ENCODE peak calls at places on chromosomes 2 and 18, in four cellular contexts. One of them, this sample, is unnamed.

GRCh38 chr2:167258712-167259111 is 370.4 kb downstream of the XIRP2 start:
- DNase-seq in naive thymus-derived CD4-positive, alpha-beta T cell: no peak
- DNase-seq in fibroblast of pulmonary artery: no peak
- DNase-seq in GM06990: no peak
- DNase-seq in this sample: no peak

GRCh38 chr2:86519349-86519748 is 43.9 kb downstream of the CHMP3 start:
- DNase-seq in naive thymus-derived CD4-positive, alpha-beta T cell: no peak
- DNase-seq in GM06990: no peak
- DNase-seq in fibroblast of pulmonary artery: no peak
- DNase-seq in this sample: no peak

GRCh38 chr2:128321421-128321775 is 2.7 kb upstream of the HS6ST1 start:
- DNase-seq in GM06990: no peak
- DNase-seq in fibroblast of pulmonary artery: no peak
- DNase-seq in naive thymus-derived CD4-positive, alpha-beta T cell: no peak
- DNase-seq in this sample: no peak

GRCh38 chr2:70785137-70785911 is 5.1 kb downstream of the FIGLA start:
- DNase-seq in naive thymus-derived CD4-positive, alpha-beta T cell: peak
- DNase-seq in fibroblast of pulmonary artery: peak
- DNase-seq in GM06990: no peak
- DNase-seq in this sample: peak

GRCh38 chr2:72892506-72893173 is 5.4 kb downstream of the SPR start:
- DNase-seq in fibroblast of pulmonary artery: peak
- DNase-seq in naive thymus-derived CD4-positive, alpha-beta T cell: no peak
- DNase-seq in GM06990: no peak
- DNase-seq in this sample: peak

GRCh38 chr2:237447496-237447895 is 33.5 kb upstream of the COL6A3 start:
- DNase-seq in GM06990: no peak
- DNase-seq in naive thymus-derived CD4-positive, alpha-beta T cell: no peak
- DNase-seq in fibroblast of pulmonary artery: no peak
- DNase-seq in this sample: no peak

GRCh38 chr2:218386505-218387368 is 4.7 kb downstream of the SLC11A1 start:
- DNase-seq in naive thymus-derived CD4-positive, alpha-beta T cell: no peak
- DNase-seq in fibroblast of pulmonary artery: no peak
- DNase-seq in GM06990: no peak
- DNase-seq in this sample: no peak

GRCh38 chr18:57836557-57836956 is 33.4 kb upstream of the ATP8B1 start:
- DNase-seq in GM06990: no peak
- DNase-seq in naive thymus-derived CD4-positive, alpha-beta T cell: no peak
- DNase-seq in fibroblast of pulmonary artery: no peak
- DNase-seq in this sample: no peak

GRCh38 chr18:68494802-68495560 is 219.9 kb downstream of the TMX3 start:
- DNase-seq in naive thymus-derived CD4-positive, alpha-beta T cell: no peak
- DNase-seq in fibroblast of pulmonary artery: peak
- DNase-seq in GM06990: no peak
- DNase-seq in this sample: no peak

GRCh38 chr2:175575346-175576258 is 394.1 kb upstream of the ATP5MC3 start:
- DNase-seq in fibroblast of pulmonary artery: no peak
- DNase-seq in naive thymus-derived CD4-positive, alpha-beta T cell: no peak
- DNase-seq in GM06990: peak
- DNase-seq in this sample: no peak

GRCh38 chr2:143284087-143284675 is 155.0 kb downstream of the ARHGAP15 start:
- DNase-seq in fibroblast of pulmonary artery: peak
- DNase-seq in naive thymus-derived CD4-positive, alpha-beta T cell: peak
- DNase-seq in GM06990: no peak
- DNase-seq in this sample: peak

GRCh38 chr2:32738939-32739338 is 111.1 kb downstream of the TTC27 start:
- DNase-seq in naive thymus-derived CD4-positive, alpha-beta T cell: no peak
- DNase-seq in GM06990: no peak
- DNase-seq in fibroblast of pulmonary artery: peak
- DNase-seq in this sample: peak

GRCh38 chr2:164061129-164061746 is 325.4 kb upstream of the FIGN start:
- DNase-seq in fibroblast of pulmonary artery: peak
- DNase-seq in GM06990: no peak
- DNase-seq in naive thymus-derived CD4-positive, alpha-beta T cell: no peak
- DNase-seq in this sample: peak

GRCh38 chr18:48597671-48598070 is 58.8 kb downstream of the CTIF start:
- DNase-seq in naive thymus-derived CD4-positive, alpha-beta T cell: no peak
- DNase-seq in GM06990: no peak
- DNase-seq in fibroblast of pulmonary artery: no peak
- DNase-seq in this sample: no peak

GRCh38 chr18:22752014-22752413 is 181.1 kb upstream of the RBBP8 start:
- DNase-seq in naive thymus-derived CD4-positive, alpha-beta T cell: no peak
- DNase-seq in GM06990: no peak
- DNase-seq in fibroblast of pulmonary artery: no peak
- DNase-seq in this sample: no peak

GRCh38 chr2:140186201-140186775 is 1406.1 kb upstream of the NXPH2 start:
- DNase-seq in naive thymus-derived CD4-positive, alpha-beta T cell: no peak
- DNase-seq in GM06990: no peak
- DNase-seq in fibroblast of pulmonary artery: peak
- DNase-seq in this sample: no peak

GRCh38 chr2:240232264-240232915 is 91.9 kb upstream of the OTOS start:
- DNase-seq in GM06990: no peak
- DNase-seq in fibroblast of pulmonary artery: no peak
- DNase-seq in naive thymus-derived CD4-positive, alpha-beta T cell: no peak
- DNase-seq in this sample: no peak

GRCh38 chr2:53768233-53768542 is 584 bp downstream of the CHAC2 start:
- DNase-seq in GM06990: no peak
- DNase-seq in fibroblast of pulmonary artery: no peak
- DNase-seq in naive thymus-derived CD4-positive, alpha-beta T cell: peak
- DNase-seq in this sample: peak

GRCh38 chr18:28512357-28512756 is 335.4 kb upstream of the CDH2 start:
- DNase-seq in naive thymus-derived CD4-positive, alpha-beta T cell: no peak
- DNase-seq in GM06990: no peak
- DNase-seq in fibroblast of pulmonary artery: no peak
- DNase-seq in this sample: no peak

GRCh38 chr18:36388310-36388709 is 90.8 kb downstream of the FHOD3 start:
- DNase-seq in GM06990: no peak
- DNase-seq in fibroblast of pulmonary artery: no peak
- DNase-seq in naive thymus-derived CD4-positive, alpha-beta T cell: no peak
- DNase-seq in this sample: no peak

GRCh38 chr2:16318474-16319195 is 347.0 kb downstream of the CYRIA start:
- DNase-seq in naive thymus-derived CD4-positive, alpha-beta T cell: no peak
- DNase-seq in GM06990: no peak
- DNase-seq in fibroblast of pulmonary artery: no peak
- DNase-seq in this sample: no peak

GRCh38 chr2:68943581-68944568 is 8.8 kb downstream of the GKN2 start:
- DNase-seq in GM06990: peak
- DNase-seq in naive thymus-derived CD4-positive, alpha-beta T cell: peak
- DNase-seq in fibroblast of pulmonary artery: peak
- DNase-seq in this sample: peak

GRCh38 chr2:219428469-219428868 is 6.2 kb upstream of the SPEG start:
- DNase-seq in GM06990: no peak
- DNase-seq in naive thymus-derived CD4-positive, alpha-beta T cell: no peak
- DNase-seq in fibroblast of pulmonary artery: no peak
- DNase-seq in this sample: no peak

GRCh38 chr18:58901143-58901542 is 36.5 kb downstream of the ZNF532 start:
- DNase-seq in naive thymus-derived CD4-positive, alpha-beta T cell: no peak
- DNase-seq in fibroblast of pulmonary artery: no peak
- DNase-seq in GM06990: no peak
- DNase-seq in this sample: no peak

GRCh38 chr18:58908006-58908405 is 43.3 kb downstream of the ZNF532 start:
- DNase-seq in fibroblast of pulmonary artery: no peak
- DNase-seq in naive thymus-derived CD4-positive, alpha-beta T cell: no peak
- DNase-seq in GM06990: no peak
- DNase-seq in this sample: no peak

GRCh38 chr18:58900015-58900649 is 35.5 kb downstream of the ZNF532 start:
- DNase-seq in naive thymus-derived CD4-positive, alpha-beta T cell: no peak
- DNase-seq in fibroblast of pulmonary artery: no peak
- DNase-seq in GM06990: no peak
- DNase-seq in this sample: no peak

GRCh38 chr18:58901783-58902182 is 37.1 kb downstream of the ZNF532 start:
- DNase-seq in naive thymus-derived CD4-positive, alpha-beta T cell: no peak
- DNase-seq in fibroblast of pulmonary artery: no peak
- DNase-seq in GM06990: no peak
- DNase-seq in this sample: no peak

GRCh38 chr18:58903533-58903932 is 38.9 kb downstream of the ZNF532 start:
- DNase-seq in GM06990: no peak
- DNase-seq in naive thymus-derived CD4-positive, alpha-beta T cell: no peak
- DNase-seq in fibroblast of pulmonary artery: no peak
- DNase-seq in this sample: no peak
- H3K4me3 ChIP-seq in GM06990: no peak
- H3K4me3 ChIP-seq in naive thymus-derived CD4-positive, alpha-beta T cell: no peak
- H3K4me3 ChIP-seq in fibroblast of pulmonary artery: no peak
- H3K4me3 ChIP-seq in this sample: no peak

DNA sequence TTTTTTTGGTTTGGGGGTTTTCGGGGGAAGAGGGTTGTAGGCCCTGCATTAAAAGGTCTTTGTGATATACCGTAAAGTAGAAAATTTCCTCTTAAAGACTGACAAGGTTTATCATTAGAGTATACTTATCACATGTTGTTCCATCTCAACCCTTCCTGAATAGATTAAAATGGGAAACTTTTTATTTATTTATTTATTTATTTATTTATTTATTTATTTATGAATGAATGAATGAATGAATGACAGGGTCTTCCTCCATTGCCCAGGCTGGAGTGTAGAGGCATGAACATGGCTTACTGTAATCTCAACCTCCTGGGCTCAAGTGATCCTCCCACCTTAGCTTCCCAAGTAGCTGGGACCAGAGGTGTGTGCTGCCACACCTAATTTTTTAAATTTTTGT is 48.5 kb upstream of the SLC3A1 start:
- DNase-seq in GM06990: no peak
- DNase-seq in fibroblast of pulmonary artery: no peak
- DNase-seq in naive thymus-derived CD4-positive, alpha-beta T cell: no peak
- DNase-seq in this sample: no peak
- H3K4me3 ChIP-seq in GM06990: no peak
- H3K4me3 ChIP-seq in fibroblast of pulmonary artery: no peak
- H3K4me3 ChIP-seq in naive thymus-derived CD4-positive, alpha-beta T cell: no peak
- H3K4me3 ChIP-seq in this sample: no peak

GRCh38 chr18:12749136-12749535 is 46.3 kb downstream of the PSMG2 start:
- DNase-seq in naive thymus-derived CD4-positive, alpha-beta T cell: no peak
- DNase-seq in GM06990: no peak
- DNase-seq in fibroblast of pulmonary artery: no peak
- DNase-seq in this sample: no peak

GRCh38 chr18:12751503-12751884 is 48.7 kb downstream of the PSMG2 start:
- DNase-seq in GM06990: no peak
- DNase-seq in naive thymus-derived CD4-positive, alpha-beta T cell: no peak
- DNase-seq in fibroblast of pulmonary artery: no peak
- DNase-seq in this sample: no peak

GRCh38 chr18:12750708-12751502 is 48.1 kb downstream of the PSMG2 start:
- DNase-seq in fibroblast of pulmonary artery: no peak
- DNase-seq in naive thymus-derived CD4-positive, alpha-beta T cell: no peak
- DNase-seq in GM06990: no peak
- DNase-seq in this sample: no peak

GRCh38 chr18:12748671-12749070 is 45.8 kb downstream of the PSMG2 start:
- DNase-seq in fibroblast of pulmonary artery: peak
- DNase-seq in naive thymus-derived CD4-positive, alpha-beta T cell: no peak
- DNase-seq in GM06990: no peak
- DNase-seq in this sample: no peak

GRCh38 chr18:12750076-12750707 is 47.4 kb downstream of the PSMG2 start:
- DNase-seq in fibroblast of pulmonary artery: peak
- DNase-seq in GM06990: peak
- DNase-seq in naive thymus-derived CD4-positive, alpha-beta T cell: peak
- DNase-seq in this sample: no peak
- H3K4me3 ChIP-seq in fibroblast of pulmonary artery: no peak
- H3K4me3 ChIP-seq in GM06990: no peak
- H3K4me3 ChIP-seq in naive thymus-derived CD4-positive, alpha-beta T cell: no peak
- H3K4me3 ChIP-seq in this sample: no peak

GRCh38 chr2:45745231-45745630 is 93.8 kb downstream of the PRKCE start:
- DNase-seq in GM06990: no peak
- DNase-seq in fibroblast of pulmonary artery: no peak
- DNase-seq in naive thymus-derived CD4-positive, alpha-beta T cell: no peak
- DNase-seq in this sample: no peak
- H3K4me3 ChIP-seq in GM06990: no peak
- H3K4me3 ChIP-seq in fibroblast of pulmonary artery: no peak
- H3K4me3 ChIP-seq in naive thymus-derived CD4-positive, alpha-beta T cell: no peak
- H3K4me3 ChIP-seq in this sample: no peak

GRCh38 chr2:20674309-20674965 is 7.5 kb downstream of the GDF7 start:
- DNase-seq in fibroblast of pulmonary artery: no peak
- DNase-seq in GM06990: no peak
- DNase-seq in naive thymus-derived CD4-positive, alpha-beta T cell: no peak
- DNase-seq in this sample: no peak

GRCh38 chr2:20677301-20678176 is 10.6 kb downstream of the GDF7 start:
- DNase-seq in naive thymus-derived CD4-positive, alpha-beta T cell: no peak
- DNase-seq in fibroblast of pulmonary artery: no peak
- DNase-seq in GM06990: no peak
- DNase-seq in this sample: peak

GRCh38 chr2:20674974-20675679 is 8.2 kb downstream of the GDF7 start:
- DNase-seq in fibroblast of pulmonary artery: peak
- DNase-seq in naive thymus-derived CD4-positive, alpha-beta T cell: no peak
- DNase-seq in GM06990: no peak
- DNase-seq in this sample: no peak

GRCh38 chr2:20676353-20677215 is 9.6 kb downstream of the GDF7 start:
- DNase-seq in fibroblast of pulmonary artery: no peak
- DNase-seq in GM06990: peak
- DNase-seq in naive thymus-derived CD4-positive, alpha-beta T cell: no peak
- DNase-seq in this sample: no peak

GRCh38 chr2:20675701-20676352 is 8.9 kb downstream of the GDF7 start:
- DNase-seq in fibroblast of pulmonary artery: no peak
- DNase-seq in GM06990: peak
- DNase-seq in naive thymus-derived CD4-positive, alpha-beta T cell: no peak
- DNase-seq in this sample: no peak
- H3K4me3 ChIP-seq in fibroblast of pulmonary artery: no peak
- H3K4me3 ChIP-seq in GM06990: no peak
- H3K4me3 ChIP-seq in naive thymus-derived CD4-positive, alpha-beta T cell: no peak
- H3K4me3 ChIP-seq in this sample: no peak

DNA sequence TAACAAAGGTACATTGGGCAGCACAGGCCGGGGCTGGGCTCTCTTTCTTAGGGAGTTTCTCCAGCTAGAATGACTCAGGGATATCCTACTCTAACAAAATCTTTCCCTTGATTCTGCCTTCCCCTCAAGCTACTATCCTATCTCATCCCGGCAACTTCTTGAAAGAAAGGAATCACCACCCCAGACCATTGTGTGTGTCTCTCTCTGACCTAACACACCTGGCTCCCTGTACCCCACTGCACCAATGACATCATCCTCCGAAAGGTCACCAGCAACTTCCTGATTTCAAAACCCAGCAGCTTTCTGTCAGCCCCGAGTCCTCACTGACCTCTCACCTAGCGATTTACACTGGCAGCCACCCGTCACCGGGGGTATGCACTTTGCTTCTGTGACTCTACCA is 72.1 kb upstream of the MAP4K4 start:
- DNase-seq in GM06990: no peak
- DNase-seq in naive thymus-derived CD4-positive, alpha-beta T cell: no peak
- DNase-seq in fibroblast of pulmonary artery: no peak
- DNase-seq in this sample: no peak
- H3K4me3 ChIP-seq in GM06990: no peak
- H3K4me3 ChIP-seq in naive thymus-derived CD4-positive, alpha-beta T cell: no peak
- H3K4me3 ChIP-seq in fibroblast of pulmonary artery: no peak
- H3K4me3 ChIP-seq in this sample: no peak

GRCh38 chr18:12306752-12307151 is 1.3 kb upstream of the TUBB6 start:
- DNase-seq in naive thymus-derived CD4-positive, alpha-beta T cell: no peak
- DNase-seq in fibroblast of pulmonary artery: no peak
- DNase-seq in GM06990: no peak
- DNase-seq in this sample: no peak

GRCh38 chr18:12305211-12305610 is 2.8 kb upstream of the TUBB6 start:
- DNase-seq in GM06990: no peak
- DNase-seq in fibroblast of pulmonary artery: no peak
- DNase-seq in naive thymus-derived CD4-positive, alpha-beta T cell: no peak
- DNase-seq in this sample: no peak

GRCh38 chr18:12304351-12305210 is 3.5 kb upstream of the TUBB6 start:
- DNase-seq in fibroblast of pulmonary artery: no peak
- DNase-seq in naive thymus-derived CD4-positive, alpha-beta T cell: no peak
- DNase-seq in GM06990: no peak
- DNase-seq in this sample: no peak

GRCh38 chr18:12307251-12307736 is 747 bp upstream of the TUBB6 start:
- DNase-seq in naive thymus-derived CD4-positive, alpha-beta T cell: no peak
- DNase-seq in fibroblast of pulmonary artery: peak
- DNase-seq in GM06990: no peak
- DNase-seq in this sample: no peak

GRCh38 chr18:12305930-12306629 is 2.0 kb upstream of the TUBB6 start:
- DNase-seq in naive thymus-derived CD4-positive, alpha-beta T cell: no peak
- DNase-seq in fibroblast of pulmonary artery: no peak
- DNase-seq in GM06990: no peak
- DNase-seq in this sample: no peak
- H3K4me3 ChIP-seq in naive thymus-derived CD4-positive, alpha-beta T cell: no peak
- H3K4me3 ChIP-seq in fibroblast of pulmonary artery: peak
- H3K4me3 ChIP-seq in GM06990: no peak
- H3K4me3 ChIP-seq in this sample: no peak